ENCODE peak calls at places on chromosome X, in six cellular contexts. R is tibial nerve, V is SK-N-SH, U is GM12878, L is sigmoid colon, Q is ovary. N is an unnamed sample. For H3K36me3, the result is how much of the 10 kb centered on the place peaks cover.

GRCh38 chrX:119693032-119693995 is at the start of gene SEPTIN6:
- DNase-seq in R (peak), V (peak), U (no peak), L (peak), Q (peak), N (peak)

GRCh38 chrX:21972721-21973120 is 32.2 kb downstream of the SMS start:
- DNase-seq in R (no peak), V (no peak), U (no peak), L (no peak), Q (no peak), N (no peak)

GRCh38 chrX:46072776-46073175 is 472.4 kb downstream of the ZNF674 start:
- DNase-seq in R (no peak), V (no peak), U (no peak), L (no peak), Q (no peak), N (no peak)

GRCh38 chrX:136030357-136031225 is 45.4 kb downstream of the SLC9A6 start:
- DNase-seq in R (peak), V (no peak), U (no peak), L (peak), Q (no peak), N (peak)

GRCh38 chrX:100944601-100945000 is 15.9 kb upstream of the XKRX start:
- DNase-seq in R (no peak), V (no peak), U (no peak), L (no peak), Q (no peak), N (no peak)

GRCh38 chrX:253451-254297 is 27.5 kb upstream of the PLCXD1 start:
- DNase-seq in R (no peak), V (no peak), U (no peak), L (peak), Q (no peak), N (peak)

GRCh38 chrX:34900691-34901090 is 41.9 kb upstream of the FAM47B start:
- DNase-seq in R (no peak), V (no peak), U (no peak), L (no peak), Q (no peak), N (no peak)

GRCh38 chrX:39161856-39162255 is 360.6 kb downstream of the MID1IP1 start:
- DNase-seq in R (no peak), V (no peak), U (no peak), L (no peak), Q (no peak), N (no peak)

GRCh38 chrX:106300239-106300638 is 132.1 kb downstream of the PWWP3B start:
- DNase-seq in R (no peak), V (no peak), U (no peak), L (no peak), Q (no peak), N (no peak)

GRCh38 chrX:152895121-152895520 is 2.7 kb upstream of the ZNF185 start:
- DNase-seq in R (no peak), V (no peak), U (no peak), L (no peak), Q (no peak), N (no peak)

GRCh38 chrX:150574824-150575409 is 6.5 kb downstream of the MTM1 start:
- DNase-seq in R (no peak), V (no peak), U (no peak), L (no peak), Q (no peak), N (no peak)

GRCh38 chrX:49247916-49248811 is 12.9 kb downstream of the CCDC22 start:
- DNase-seq in R (no peak), V (peak), U (no peak), L (no peak), Q (no peak), N (no peak)

GRCh38 chrX:41559662-41560061 is 112.5 kb downstream of the NYX start:
- DNase-seq in R (no peak), V (no peak), U (no peak), L (no peak), Q (peak), N (no peak)

GRCh38 chrX:109643687-109644086 is 18.7 kb upstream of the KCNE5 start:
- DNase-seq in R (no peak), V (no peak), U (no peak), L (no peak), Q (no peak), N (no peak)

GRCh38 chrX:122565952-122566351 is 618.1 kb upstream of the GRIA3 start:
- DNase-seq in R (no peak), V (peak), U (no peak), L (no peak), Q (no peak), N (no peak)

GRCh38 chrX:129653181-129653984 is 1.4 kb downstream of the APLN start:
- DNase-seq in R (no peak), V (no peak), U (no peak), L (no peak), Q (no peak), N (no peak)

GRCh38 chrX:53323196-53323595 is 41.8 kb upstream of the IQSEC2 start:
- DNase-seq in R (no peak), V (no peak), U (no peak), L (no peak), Q (no peak), N (no peak)

GRCh38 chrX:116241001-116241400 is 70.5 kb downstream of the AGTR2 start:
- DNase-seq in R (no peak), V (no peak), U (no peak), L (no peak), Q (no peak), N (no peak)

GRCh38 chrX:9440116-9440844 is 24.6 kb upstream of the TBL1X start:
- DNase-seq in R (no peak), V (no peak), U (no peak), L (no peak), Q (no peak), N (no peak)

GRCh38 chrX:650274-650673 is 19.7 kb downstream of the SHOX start:
- DNase-seq in R (no peak), V (no peak), U (no peak), L (no peak), Q (no peak), N (no peak)

GRCh38 chrX:41449615-41450014 is 2.5 kb downstream of the NYX start:
- DNase-seq in R (no peak), V (no peak), U (no peak), L (no peak), Q (no peak), N (no peak)

GRCh38 chrX:19554786-19555185 is 39.5 kb upstream of the MAP3K15 start:
- DNase-seq in R (no peak), V (no peak), U (peak), L (no peak), Q (no peak), N (no peak)

GRCh38 chrX:128754130-128754529 is 701.9 kb upstream of the ACTRT1 start:
- DNase-seq in R (no peak), V (no peak), U (no peak), L (no peak), Q (no peak), N (no peak)

GRCh38 chrX:17022205-17022604 is 75.7 kb downstream of the REPS2 start:
- DNase-seq in R (no peak), V (no peak), U (no peak), L (no peak), Q (no peak), N (no peak)

GRCh38 chrX:50691820-50692219 is 122.2 kb downstream of the SHROOM4 start:
- DNase-seq in R (no peak), V (peak), U (no peak), L (no peak), Q (no peak), N (no peak)

GRCh38 chrX:140712413-140713173 is 3.0 kb downstream of the LINC00632 start:
- DNase-seq in R (peak), V (peak), U (no peak), L (peak), Q (peak), N (peak)

GRCh38 chrX:36963852-36964251 is 44.3 kb upstream of the FAM47C start:
- DNase-seq in R (no peak), V (no peak), U (no peak), L (no peak), Q (no peak), N (no peak)

GRCh38 chrX:140206657-140207056 is 241.3 kb upstream of the CXorf66 start:
- DNase-seq in R (no peak), V (no peak), U (no peak), L (no peak), Q (no peak), N (no peak)

GRCh38 chrX:21843179-21843578 is 3.8 kb downstream of the MBTPS2 start:
- DNase-seq in R (no peak), V (no peak), U (no peak), L (no peak), Q (no peak), N (no peak)

GRCh38 chrX:1528186-1528883 is 8.7 kb downstream of the P2RY8 start:
- DNase-seq in R (no peak), V (no peak), U (no peak), L (no peak), Q (no peak), N (peak)

GRCh38 chrX:69153060-69153730 is 12.1 kb downstream of the PJA1 start:
- DNase-seq in R (peak), V (peak), U (no peak), L (peak), Q (no peak), N (no peak)

GRCh38 chrX:39883664-39884063 is 214.1 kb downstream of the BCOR start:
- DNase-seq in R (no peak), V (no peak), U (no peak), L (no peak), Q (no peak), N (no peak)

GRCh38 chrX:3815896-3816664 is 102.6 kb upstream of the PRKX start:
- DNase-seq in R (no peak), V (peak), U (peak), L (peak), Q (peak), N (peak)

GRCh38 chrX:53481093-53481492 is 46.9 kb upstream of the HSD17B10 start:
- DNase-seq in R (no peak), V (no peak), U (no peak), L (no peak), Q (no peak), N (no peak)

GRCh38 chrX:136920001-136920400 is 39.5 kb upstream of the RBMX start:
- DNase-seq in R (no peak), V (no peak), U (no peak), L (no peak), Q (no peak), N (no peak)

GRCh38 chrX:7927259-7928167 is at the start of gene PNPLA4:
- DNase-seq in R (peak), V (peak), U (peak), L (peak), Q (peak), N (peak)
- TF ChIP-seq EP300 in R (peak), V (no peak), U (no peak), L (no peak), Q (no peak), N (no peak)

GRCh38 chrX:80721186-80721585 is 88.5 kb downstream of the BRWD3 start:
- DNase-seq in R (no peak), V (no peak), U (no peak), L (no peak), Q (no peak), N (no peak)
- H3K36me3 ChIP-seq in R (under half), V (under half), U (under half), L (under half), Q (under half), N (under half)

GRCh38 chrX:72402614-72403013 is 96.9 kb upstream of the CITED1 start:
- DNase-seq in R (no peak), V (no peak), U (no peak), L (no peak), Q (no peak), N (no peak)
- TF ChIP-seq EP300 in R (no peak), V (no peak), U (no peak), L (no peak), Q (no peak), N (no peak)

GRCh38 chrX:154300815-154301214 is 5.2 kb downstream of the TKTL1 start:
- DNase-seq in R (no peak), V (no peak), U (no peak), L (no peak), Q (no peak), N (no peak)

GRCh38 chrX:154298312-154298711 is 2.7 kb downstream of the TKTL1 start:
- DNase-seq in R (no peak), V (no peak), U (no peak), L (no peak), Q (no peak), N (no peak)

GRCh38 chrX:154296731-154297130 is 1.1 kb downstream of the TKTL1 start:
- DNase-seq in R (no peak), V (no peak), U (no peak), L (no peak), Q (no peak), N (no peak)

GRCh38 chrX:154295664-154296310 is at the start of gene TKTL1:
- DNase-seq in R (no peak), V (no peak), U (no peak), L (no peak), Q (no peak), N (no peak)

DNA sequence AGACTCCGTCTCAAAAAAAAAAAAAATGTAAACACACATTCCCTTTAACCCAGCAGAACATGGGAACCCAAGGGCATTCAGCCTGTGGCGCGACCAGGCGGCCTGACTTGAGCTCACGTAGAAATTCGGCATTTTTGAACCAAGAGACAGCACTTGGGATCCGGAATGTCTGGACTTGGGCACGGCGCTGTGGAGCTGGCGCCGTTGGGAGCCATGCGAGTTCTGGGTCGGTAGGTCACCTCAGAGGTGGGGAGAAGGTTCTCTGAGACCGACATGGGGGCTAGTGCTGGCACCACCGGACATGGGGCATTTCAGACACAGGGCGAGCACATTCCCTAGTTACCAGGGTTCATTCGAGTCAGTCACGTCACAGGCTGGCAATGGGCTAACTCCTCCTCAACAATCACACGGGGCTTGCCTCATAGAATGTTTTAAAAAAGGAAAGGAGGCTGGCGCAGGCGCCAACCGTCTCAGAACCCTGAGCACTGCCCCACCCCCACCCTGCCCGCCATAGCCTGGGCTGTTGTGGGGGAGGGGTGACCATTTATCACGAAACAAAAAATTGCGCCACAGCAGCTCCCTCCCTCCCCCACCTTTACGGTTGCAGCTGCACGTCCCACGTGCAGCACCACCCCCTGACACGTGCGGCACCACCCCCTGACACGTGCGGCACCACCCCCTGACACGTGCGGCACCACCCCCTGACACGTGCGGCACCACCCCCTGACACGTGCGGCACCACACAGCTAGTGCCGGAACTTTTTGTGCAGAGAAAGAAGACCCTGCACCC is at the start of gene TEX28:
- DNase-seq in R (no peak), V (no peak), U (no peak), L (no peak), Q (no peak), N (no peak)
- H3K36me3 ChIP-seq in R (under half), V (under half), U (under half), L (under half), Q (under half), N (under half)

DNA sequence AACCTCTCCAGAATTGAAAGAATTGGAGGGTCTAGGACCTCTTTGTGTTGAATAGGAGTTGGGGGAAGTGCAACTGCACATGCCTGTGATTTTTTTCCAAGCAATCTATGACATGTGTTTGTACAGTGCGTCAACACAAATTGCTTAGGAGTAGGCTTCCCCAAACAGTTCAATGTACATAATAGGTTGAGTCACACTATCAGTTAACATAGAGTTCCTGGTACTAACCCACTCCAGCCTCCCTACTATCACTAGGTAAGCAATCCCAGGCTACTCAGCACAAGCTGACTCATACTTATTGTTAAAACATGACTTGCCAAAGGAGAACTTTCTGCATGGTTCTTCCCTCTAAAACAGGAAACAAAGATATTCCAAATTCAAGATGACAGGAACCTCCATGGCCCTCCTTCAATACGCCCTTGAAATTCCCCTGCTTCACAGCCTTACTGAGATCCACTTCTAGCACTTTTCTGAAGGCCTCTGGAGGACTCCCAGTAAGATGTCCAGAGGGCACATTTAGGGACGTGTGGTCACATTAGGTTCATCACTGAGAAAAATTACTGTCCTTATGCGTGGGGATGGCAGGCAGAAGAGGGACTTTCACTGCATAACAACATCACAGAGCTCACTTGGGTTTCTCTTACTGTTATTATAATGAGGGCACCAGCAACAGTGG is 8.4 kb upstream of the VSIG1 start:
- DNase-seq in R (no peak), V (no peak), U (no peak), L (no peak), Q (no peak), N (no peak)
- TF ChIP-seq EP300 in R (no peak), V (no peak), U (no peak), L (no peak), Q (no peak), N (no peak)